ENCODE peak calls at places on chromosomes 5 and 9, in nine cellular contexts. B, J, A, V, D, H, K, N and W are unnamed samples.

GRCh38 chr9:137820161-137820855 is 57.3 kb upstream of the CACNA1B start:
- DNase-seq in B (no peak), J (no peak), A (no peak), V (no peak), D (no peak), H (no peak), K (no peak), N (no peak), W (no peak)

GRCh38 chr5:93304391-93304790 is 276.6 kb downstream of the NR2F1-AS1 start:
- DNase-seq in B (no peak), J (no peak), A (no peak), V (no peak), D (no peak), H (no peak), K (no peak), N (no peak), W (no peak)

GRCh38 chr5:179731791-179732411 is 721 bp upstream of the MAML1 start:
- DNase-seq in B (no peak), J (peak; percentile 33), A (peak; percentile 68), V (peak; percentile 40), D (peak; percentile 87), H (no peak), K (peak; percentile 73), N (peak; percentile 15), W (peak; percentile 8)

GRCh38 chr5:135569755-135570452 is 8.9 kb downstream of the CXCL14 start:
- DNase-seq in B (peak; percentile 19), J (no peak), A (no peak), V (peak; percentile 41), D (no peak), H (peak; percentile 48), K (peak; percentile 72), N (no peak), W (peak; percentile 59)

GRCh38 chr5:13567819-13568218 is 376.7 kb downstream of the DNAH5 start:
- DNase-seq in B (no peak), J (no peak), A (no peak), V (no peak), D (peak; percentile 96), H (no peak), K (no peak), N (no peak), W (no peak)

GRCh38 chr5:41695920-41696582 is 174.2 kb downstream of the OXCT1 start:
- DNase-seq in B (peak; percentile 26), J (no peak), A (no peak), V (no peak), D (no peak), H (no peak), K (peak; percentile 8), N (no peak), W (peak; percentile 29)

GRCh38 chr5:93572773-93573626 is 8.0 kb downstream of the NR2F1-AS1 start:
- DNase-seq in B (no peak), J (no peak), A (no peak), V (no peak), D (peak; percentile 29), H (no peak), K (no peak), N (no peak), W (no peak)

GRCh38 chr5:150303660-150304411 is 1.1 kb upstream of the ARSI start:
- DNase-seq in B (no peak), J (no peak), A (no peak), V (no peak), D (no peak), H (no peak), K (peak; percentile 50), N (no peak), W (no peak)

GRCh38 chr9:5509573-5509972 is 758 bp upstream of the PDCD1LG2 start:
- DNase-seq in B (no peak), J (no peak), A (no peak), V (no peak), D (peak; percentile 80), H (peak; percentile 29), K (no peak), N (no peak), W (no peak)

GRCh38 chr5:159903134-159903533 is 13.1 kb upstream of the ADRA1B start:
- DNase-seq in B (no peak), J (no peak), A (no peak), V (no peak), D (no peak), H (no peak), K (no peak), N (no peak), W (no peak)

GRCh38 chr9:121921444-121921843 is 171.7 kb downstream of the TTLL11 start:
- DNase-seq in B (peak; percentile 33), J (no peak), A (no peak), V (no peak), D (no peak), H (no peak), K (no peak), N (no peak), W (no peak)

GRCh38 chr5:137395011-137395755 is 103.9 kb downstream of the SPOCK1 start:
- DNase-seq in B (no peak), J (peak; percentile 48), A (no peak), V (no peak), D (peak; percentile 75), H (no peak), K (no peak), N (no peak), W (no peak)

GRCh38 chr5:14595189-14595588 is 13.6 kb downstream of the OTULINL start:
- DNase-seq in B (peak; percentile 55), J (no peak), A (no peak), V (no peak), D (no peak), H (no peak), K (peak; percentile 34), N (no peak), W (peak; percentile 66)

GRCh38 chr9:35407846-35408245 is 82.1 kb upstream of the RUSC2 start:
- DNase-seq in B (no peak), J (no peak), A (no peak), V (no peak), D (no peak), H (no peak), K (no peak), N (no peak), W (no peak)

GRCh38 chr5:165630211-165630866 is 2124.9 kb downstream of the MAT2B start:
- DNase-seq in B (peak; percentile 29), J (no peak), A (no peak), V (peak; percentile 29), D (peak; percentile 19), H (peak; percentile 7), K (peak; percentile 84), N (peak; percentile 7), W (peak; percentile 51)

GRCh38 chr9:123376218-123377071 is 20.4 kb downstream of the CRB2 start:
- DNase-seq in B (no peak), J (no peak), A (no peak), V (no peak), D (no peak), H (no peak), K (no peak), N (no peak), W (no peak)

GRCh38 chr9:87516222-87516930 is 18.7 kb downstream of the DAPK1 start:
- DNase-seq in B (no peak), J (peak; percentile 55), A (peak; percentile 75), V (peak; percentile 68), D (no peak), H (no peak), K (peak; percentile 74), N (peak; percentile 43), W (peak; percentile 71)

GRCh38 chr5:38755171-38755570 is 90.6 kb upstream of the OSMR start:
- DNase-seq in B (no peak), J (no peak), A (no peak), V (no peak), D (peak; percentile 1), H (no peak), K (no peak), N (no peak), W (no peak)

GRCh38 chr5:88518131-88519016 is 249.7 kb upstream of the TMEM161B start:
- DNase-seq in B (no peak), J (no peak), A (no peak), V (no peak), D (no peak), H (no peak), K (no peak), N (no peak), W (no peak)

GRCh38 chr9:79477955-79478751 is 93.6 kb upstream of the TLE4 start:
- DNase-seq in B (peak; percentile 25), J (no peak), A (no peak), V (no peak), D (peak; percentile 89), H (no peak), K (peak; percentile 49), N (no peak), W (peak; percentile 64)

GRCh38 chr5:180433029-180433416 is 61.2 kb upstream of the CNOT6 start:
- DNase-seq in B (no peak), J (no peak), A (no peak), V (no peak), D (no peak), H (no peak), K (no peak), N (no peak), W (no peak)

GRCh38 chr9:134339183-134339806 is 13.0 kb downstream of the RXRA start:
- DNase-seq in B (no peak), J (no peak), A (peak; percentile 80), V (no peak), D (no peak), H (no peak), K (no peak), N (peak; percentile 55), W (no peak)
- H3K4me1 ChIP-seq in B (no peaks in the 10 kb centered on the region), J (peaks cover 97% of the 10 kb centered on the region), A (peaks cover 100% of the 10 kb centered on the region), V (peaks cover 84% of the 10 kb centered on the region), D (peaks cover 22% of the 10 kb centered on the region), H (peaks cover 6% of the 10 kb centered on the region), K (peaks cover 46% of the 10 kb centered on the region), N (peaks cover 79% of the 10 kb centered on the region), W (peaks cover 14% of the 10 kb centered on the region)

GRCh38 chr9:135440620-135441019 is 39.0 kb upstream of the PPP1R26 start:
- DNase-seq in B (no peak), J (no peak), A (no peak), V (no peak), D (no peak), H (peak; percentile 41), K (no peak), N (peak; percentile 15), W (no peak)
- TF ChIP-seq CTCF in B (no peak), J (no peak), A (no peak), V (no peak), D (peak; percentile 61), H (peak; percentile 69), K (no peak), N (no peak), W (no peak)

DNA sequence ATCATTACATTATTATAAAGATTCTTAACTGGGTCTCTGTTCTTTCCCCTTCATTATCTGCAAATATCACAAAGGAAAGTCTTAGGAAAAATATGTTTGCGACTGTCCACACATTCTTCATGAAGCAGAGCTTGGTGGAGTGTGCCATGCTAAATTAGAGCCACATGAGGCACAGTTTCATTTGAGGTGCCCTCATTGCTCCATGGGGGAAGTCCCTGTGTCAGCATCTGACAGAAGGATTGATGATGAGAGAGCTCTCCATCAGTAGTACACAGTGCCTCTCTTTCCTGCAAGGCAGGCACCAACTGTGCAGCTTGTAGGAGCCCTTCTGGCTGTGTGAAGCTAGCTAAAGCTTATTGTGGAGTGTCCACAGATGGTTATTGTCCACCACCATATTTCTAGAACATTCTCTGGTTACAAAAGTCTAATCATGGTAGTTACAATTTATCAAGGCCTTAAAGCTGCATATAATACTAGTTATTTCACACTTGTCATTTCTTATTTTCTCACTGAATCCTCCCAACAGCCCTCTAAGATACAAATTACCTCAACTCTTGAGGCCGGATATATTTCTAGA is 63.9 kb downstream of the C9orf152 start:
- DNase-seq in B (peak; percentile 87), J (no peak), A (no peak), V (no peak), D (peak; percentile 45), H (no peak), K (no peak), N (no peak), W (no peak)
- H3K4me1 ChIP-seq in B (peaks cover 83% of the 10 kb centered on the region), J (peaks cover 17% of the 10 kb centered on the region), A (peaks cover 72% of the 10 kb centered on the region), V (peaks cover 53% of the 10 kb centered on the region), D (peaks cover 42% of the 10 kb centered on the region), H (peaks cover 35% of the 10 kb centered on the region), K (no peaks in the 10 kb centered on the region), N (peaks cover 13% of the 10 kb centered on the region), W (no peaks in the 10 kb centered on the region)

GRCh38 chr9:113309204-113309813 is 6.1 kb upstream of the RNF183 start:
- DNase-seq in B (peak; percentile 44), J (no peak), A (no peak), V (no peak), D (peak; percentile 9), H (peak; percentile 31), K (peak; percentile 61), N (no peak), W (peak; percentile 40)
- TF ChIP-seq CTCF in B (peak; percentile 95), J (no peak), A (peak; percentile 54), V (peak; percentile 56), D (peak; percentile 78), H (peak; percentile 81), K (peak; percentile 86), N (no peak), W (peak; percentile 89)